ENCODE peak calls at places on chromosomes 6 and 20, in nine cellular contexts. One of them, this sample, is unnamed.

GRCh38 chr6:2850480-2851150 is 9.0 kb upstream of the SERPINB1 start:
- DNase-seq in SK-N-MC: no peak
- DNase-seq in neural progenitor cell: no peak
- DNase-seq in GM12865: no peak
- DNase-seq in stimulated activated CD4-positive, alpha-beta T cell treated with anti-CD3 and anti-CD28 coated beads, Interleukin-4, amount 100 ng/mL, for 48 hours: no peak
- DNase-seq in EL: peak
- DNase-seq in stomach: no peak
- DNase-seq in left ventricle myocardium superior: no peak
- DNase-seq in endothelial cell: no peak
- DNase-seq in this sample: no peak

GRCh38 chr6:20876016-20876415 is 341.8 kb downstream of the CDKAL1 start:
- DNase-seq in endothelial cell: no peak
- DNase-seq in stomach: no peak
- DNase-seq in stimulated activated CD4-positive, alpha-beta T cell treated with anti-CD3 and anti-CD28 coated beads, Interleukin-4, amount 100 ng/mL, for 48 hours: no peak
- DNase-seq in left ventricle myocardium superior: no peak
- DNase-seq in EL: peak
- DNase-seq in SK-N-MC: peak
- DNase-seq in neural progenitor cell: peak
- DNase-seq in GM12865: peak
- DNase-seq in this sample: no peak

GRCh38 chr6:19866900-19867627 is 29.9 kb downstream of the ID4 start:
- DNase-seq in SK-N-MC: no peak
- DNase-seq in stimulated activated CD4-positive, alpha-beta T cell treated with anti-CD3 and anti-CD28 coated beads, Interleukin-4, amount 100 ng/mL, for 48 hours: no peak
- DNase-seq in left ventricle myocardium superior: no peak
- DNase-seq in EL: peak
- DNase-seq in neural progenitor cell: no peak
- DNase-seq in stomach: no peak
- DNase-seq in GM12865: no peak
- DNase-seq in endothelial cell: no peak
- DNase-seq in this sample: no peak

GRCh38 chr20:1266167-1266973 is at the start of gene SNPH:
- DNase-seq in EL: peak
- DNase-seq in stimulated activated CD4-positive, alpha-beta T cell treated with anti-CD3 and anti-CD28 coated beads, Interleukin-4, amount 100 ng/mL, for 48 hours: peak
- DNase-seq in endothelial cell: peak
- DNase-seq in SK-N-MC: no peak
- DNase-seq in neural progenitor cell: peak
- DNase-seq in stomach: peak
- DNase-seq in left ventricle myocardium superior: peak
- DNase-seq in GM12865: peak
- DNase-seq in this sample: peak

GRCh38 chr6:13454286-13455221 is 32.8 kb downstream of the GFOD1 start:
- DNase-seq in EL: peak
- DNase-seq in stomach: peak
- DNase-seq in left ventricle myocardium superior: peak
- DNase-seq in neural progenitor cell: no peak
- DNase-seq in SK-N-MC: no peak
- DNase-seq in endothelial cell: no peak
- DNase-seq in GM12865: peak
- DNase-seq in stimulated activated CD4-positive, alpha-beta T cell treated with anti-CD3 and anti-CD28 coated beads, Interleukin-4, amount 100 ng/mL, for 48 hours: peak
- DNase-seq in this sample: peak

GRCh38 chr20:37519508-37520416 is 1.3 kb upstream of the NNAT start:
- DNase-seq in EL: no peak
- DNase-seq in neural progenitor cell: peak
- DNase-seq in SK-N-MC: no peak
- DNase-seq in stimulated activated CD4-positive, alpha-beta T cell treated with anti-CD3 and anti-CD28 coated beads, Interleukin-4, amount 100 ng/mL, for 48 hours: no peak
- DNase-seq in GM12865: no peak
- DNase-seq in stomach: peak
- DNase-seq in left ventricle myocardium superior: peak
- DNase-seq in endothelial cell: peak
- DNase-seq in this sample: no peak

GRCh38 chr6:155939253-155939652 is 483.6 kb upstream of the NOX3 start:
- DNase-seq in SK-N-MC: no peak
- DNase-seq in stomach: no peak
- DNase-seq in endothelial cell: no peak
- DNase-seq in stimulated activated CD4-positive, alpha-beta T cell treated with anti-CD3 and anti-CD28 coated beads, Interleukin-4, amount 100 ng/mL, for 48 hours: no peak
- DNase-seq in GM12865: no peak
- DNase-seq in neural progenitor cell: peak
- DNase-seq in left ventricle myocardium superior: no peak
- DNase-seq in EL: no peak
- DNase-seq in this sample: no peak

GRCh38 chr6:127503022-127503421 is 16.1 kb downstream of the MTCL3 start:
- DNase-seq in stimulated activated CD4-positive, alpha-beta T cell treated with anti-CD3 and anti-CD28 coated beads, Interleukin-4, amount 100 ng/mL, for 48 hours: no peak
- DNase-seq in stomach: no peak
- DNase-seq in endothelial cell: no peak
- DNase-seq in EL: no peak
- DNase-seq in SK-N-MC: no peak
- DNase-seq in left ventricle myocardium superior: no peak
- DNase-seq in neural progenitor cell: no peak
- DNase-seq in GM12865: no peak
- DNase-seq in this sample: no peak

GRCh38 chr6:35728663-35729348 is 8.0 kb upstream of the ARMC12 start:
- DNase-seq in stimulated activated CD4-positive, alpha-beta T cell treated with anti-CD3 and anti-CD28 coated beads, Interleukin-4, amount 100 ng/mL, for 48 hours: no peak
- DNase-seq in stomach: peak
- DNase-seq in GM12865: no peak
- DNase-seq in EL: no peak
- DNase-seq in neural progenitor cell: no peak
- DNase-seq in endothelial cell: no peak
- DNase-seq in left ventricle myocardium superior: peak
- DNase-seq in SK-N-MC: no peak
- DNase-seq in this sample: peak

GRCh38 chr6:128036808-128037570 is 136.1 kb upstream of the THEMIS start:
- DNase-seq in left ventricle myocardium superior: no peak
- DNase-seq in stimulated activated CD4-positive, alpha-beta T cell treated with anti-CD3 and anti-CD28 coated beads, Interleukin-4, amount 100 ng/mL, for 48 hours: no peak
- DNase-seq in neural progenitor cell: no peak
- DNase-seq in GM12865: no peak
- DNase-seq in stomach: no peak
- DNase-seq in SK-N-MC: no peak
- DNase-seq in EL: no peak
- DNase-seq in endothelial cell: no peak
- DNase-seq in this sample: no peak

GRCh38 chr6:24775520-24776058 is 852 bp downstream of the GMNN start:
- DNase-seq in left ventricle myocardium superior: no peak
- DNase-seq in EL: peak
- DNase-seq in stimulated activated CD4-positive, alpha-beta T cell treated with anti-CD3 and anti-CD28 coated beads, Interleukin-4, amount 100 ng/mL, for 48 hours: peak
- DNase-seq in stomach: no peak
- DNase-seq in SK-N-MC: no peak
- DNase-seq in endothelial cell: no peak
- DNase-seq in neural progenitor cell: peak
- DNase-seq in GM12865: peak
- DNase-seq in this sample: no peak

GRCh38 chr6:43801489-43802181 is 31.6 kb downstream of the VEGFA start:
- DNase-seq in GM12865: no peak
- DNase-seq in stimulated activated CD4-positive, alpha-beta T cell treated with anti-CD3 and anti-CD28 coated beads, Interleukin-4, amount 100 ng/mL, for 48 hours: no peak
- DNase-seq in neural progenitor cell: no peak
- DNase-seq in stomach: peak
- DNase-seq in SK-N-MC: no peak
- DNase-seq in left ventricle myocardium superior: no peak
- DNase-seq in EL: no peak
- DNase-seq in endothelial cell: no peak
- DNase-seq in this sample: no peak

GRCh38 chr6:73637404-73637803 is 16.4 kb downstream of the SLC17A5 start:
- DNase-seq in stimulated activated CD4-positive, alpha-beta T cell treated with anti-CD3 and anti-CD28 coated beads, Interleukin-4, amount 100 ng/mL, for 48 hours: no peak
- DNase-seq in left ventricle myocardium superior: no peak
- DNase-seq in stomach: no peak
- DNase-seq in EL: no peak
- DNase-seq in GM12865: no peak
- DNase-seq in endothelial cell: no peak
- DNase-seq in neural progenitor cell: no peak
- DNase-seq in SK-N-MC: no peak
- DNase-seq in this sample: no peak

GRCh38 chr6:2725999-2726567 is 24.6 kb downstream of the MYLK4 start:
- DNase-seq in left ventricle myocardium superior: no peak
- DNase-seq in EL: peak
- DNase-seq in GM12865: peak
- DNase-seq in stomach: no peak
- DNase-seq in stimulated activated CD4-positive, alpha-beta T cell treated with anti-CD3 and anti-CD28 coated beads, Interleukin-4, amount 100 ng/mL, for 48 hours: no peak
- DNase-seq in SK-N-MC: no peak
- DNase-seq in neural progenitor cell: no peak
- DNase-seq in endothelial cell: no peak
- DNase-seq in this sample: no peak

GRCh38 chr6:158818580-158819212 is 472 bp downstream of the EZR start:
- DNase-seq in stimulated activated CD4-positive, alpha-beta T cell treated with anti-CD3 and anti-CD28 coated beads, Interleukin-4, amount 100 ng/mL, for 48 hours: peak
- DNase-seq in stomach: peak
- DNase-seq in GM12865: peak
- DNase-seq in EL: peak
- DNase-seq in left ventricle myocardium superior: peak
- DNase-seq in endothelial cell: peak
- DNase-seq in SK-N-MC: no peak
- DNase-seq in neural progenitor cell: peak
- DNase-seq in this sample: peak

GRCh38 chr6:99341862-99342455 is 7.5 kb downstream of the FAXC start:
- DNase-seq in GM12865: no peak
- DNase-seq in stimulated activated CD4-positive, alpha-beta T cell treated with anti-CD3 and anti-CD28 coated beads, Interleukin-4, amount 100 ng/mL, for 48 hours: no peak
- DNase-seq in SK-N-MC: no peak
- DNase-seq in stomach: no peak
- DNase-seq in endothelial cell: no peak
- DNase-seq in EL: no peak
- DNase-seq in left ventricle myocardium superior: no peak
- DNase-seq in neural progenitor cell: no peak
- DNase-seq in this sample: no peak

GRCh38 chr6:422423-423061 is 31.0 kb downstream of the IRF4 start:
- DNase-seq in stomach: no peak
- DNase-seq in stimulated activated CD4-positive, alpha-beta T cell treated with anti-CD3 and anti-CD28 coated beads, Interleukin-4, amount 100 ng/mL, for 48 hours: peak
- DNase-seq in neural progenitor cell: no peak
- DNase-seq in EL: peak
- DNase-seq in endothelial cell: no peak
- DNase-seq in GM12865: peak
- DNase-seq in left ventricle myocardium superior: no peak
- DNase-seq in SK-N-MC: no peak
- DNase-seq in this sample: no peak

GRCh38 chr6:135258970-135259369 is 77.9 kb downstream of the MYB start:
- DNase-seq in left ventricle myocardium superior: no peak
- DNase-seq in stomach: no peak
- DNase-seq in GM12865: no peak
- DNase-seq in neural progenitor cell: no peak
- DNase-seq in EL: no peak
- DNase-seq in endothelial cell: no peak
- DNase-seq in SK-N-MC: no peak
- DNase-seq in stimulated activated CD4-positive, alpha-beta T cell treated with anti-CD3 and anti-CD28 coated beads, Interleukin-4, amount 100 ng/mL, for 48 hours: no peak
- DNase-seq in this sample: no peak

GRCh38 chr6:151716446-151717047 is 90.9 kb upstream of the ESR1 start:
- DNase-seq in endothelial cell: peak
- DNase-seq in neural progenitor cell: no peak
- DNase-seq in EL: peak
- DNase-seq in SK-N-MC: no peak
- DNase-seq in left ventricle myocardium superior: no peak
- DNase-seq in GM12865: no peak
- DNase-seq in stomach: no peak
- DNase-seq in stimulated activated CD4-positive, alpha-beta T cell treated with anti-CD3 and anti-CD28 coated beads, Interleukin-4, amount 100 ng/mL, for 48 hours: no peak
- DNase-seq in this sample: no peak